ENCODE peak calls at places on chromosomes 2 and 18, in four cellular contexts. One of them, this sample, is unnamed.

GRCh38 chr2:144671695-144672094 is 151.8 kb upstream of the ZEB2 start:
- DNase-seq in stimulated activated CD8-positive, alpha-beta memory T cell treated with anti-CD3 and anti-CD28 coated beads, Interleukin-15, amount 100 ng/mL, for 1 hour: no peak
- DNase-seq in activated naive CD8-positive, alpha-beta T cell treated with anti-CD3 and anti-CD28 coated beads, Interleukin-2, amount 50 U/mL, for 24 hours: no peak
- DNase-seq in putamen: no peak
- DNase-seq in this sample: no peak

GRCh38 chr18:22132763-22133162 is 36.6 kb upstream of the GATA6 start:
- DNase-seq in stimulated activated CD8-positive, alpha-beta memory T cell treated with anti-CD3 and anti-CD28 coated beads, Interleukin-15, amount 100 ng/mL, for 1 hour: no peak
- DNase-seq in activated naive CD8-positive, alpha-beta T cell treated with anti-CD3 and anti-CD28 coated beads, Interleukin-2, amount 50 U/mL, for 24 hours: no peak
- DNase-seq in putamen: no peak
- DNase-seq in this sample: no peak

GRCh38 chr2:179953359-179953758 is 53.7 kb downstream of the CWC22 start:
- DNase-seq in stimulated activated CD8-positive, alpha-beta memory T cell treated with anti-CD3 and anti-CD28 coated beads, Interleukin-15, amount 100 ng/mL, for 1 hour: no peak
- DNase-seq in activated naive CD8-positive, alpha-beta T cell treated with anti-CD3 and anti-CD28 coated beads, Interleukin-2, amount 50 U/mL, for 24 hours: no peak
- DNase-seq in putamen: no peak
- DNase-seq in this sample: no peak

GRCh38 chr2:86825728-86826386 is 35.1 kb upstream of the CD8A start:
- DNase-seq in stimulated activated CD8-positive, alpha-beta memory T cell treated with anti-CD3 and anti-CD28 coated beads, Interleukin-15, amount 100 ng/mL, for 1 hour: no peak
- DNase-seq in activated naive CD8-positive, alpha-beta T cell treated with anti-CD3 and anti-CD28 coated beads, Interleukin-2, amount 50 U/mL, for 24 hours: peak
- DNase-seq in putamen: no peak
- DNase-seq in this sample: peak

GRCh38 chr2:26612522-26613240 is 28.5 kb downstream of the CIB4 start:
- DNase-seq in stimulated activated CD8-positive, alpha-beta memory T cell treated with anti-CD3 and anti-CD28 coated beads, Interleukin-15, amount 100 ng/mL, for 1 hour: no peak
- DNase-seq in activated naive CD8-positive, alpha-beta T cell treated with anti-CD3 and anti-CD28 coated beads, Interleukin-2, amount 50 U/mL, for 24 hours: no peak
- DNase-seq in putamen: peak
- DNase-seq in this sample: no peak

GRCh38 chr2:33728106-33728505 is 129.0 kb upstream of the FAM98A start:
- DNase-seq in stimulated activated CD8-positive, alpha-beta memory T cell treated with anti-CD3 and anti-CD28 coated beads, Interleukin-15, amount 100 ng/mL, for 1 hour: no peak
- DNase-seq in activated naive CD8-positive, alpha-beta T cell treated with anti-CD3 and anti-CD28 coated beads, Interleukin-2, amount 50 U/mL, for 24 hours: no peak
- DNase-seq in putamen: no peak
- DNase-seq in this sample: no peak

GRCh38 chr2:232328516-232329460 is 49.8 kb upstream of the ALPP start:
- DNase-seq in stimulated activated CD8-positive, alpha-beta memory T cell treated with anti-CD3 and anti-CD28 coated beads, Interleukin-15, amount 100 ng/mL, for 1 hour: no peak
- DNase-seq in activated naive CD8-positive, alpha-beta T cell treated with anti-CD3 and anti-CD28 coated beads, Interleukin-2, amount 50 U/mL, for 24 hours: no peak
- DNase-seq in putamen: no peak
- DNase-seq in this sample: no peak

GRCh38 chr2:54384301-54385035 is 71.7 kb upstream of the SPTBN1 start:
- DNase-seq in stimulated activated CD8-positive, alpha-beta memory T cell treated with anti-CD3 and anti-CD28 coated beads, Interleukin-15, amount 100 ng/mL, for 1 hour: no peak
- DNase-seq in activated naive CD8-positive, alpha-beta T cell treated with anti-CD3 and anti-CD28 coated beads, Interleukin-2, amount 50 U/mL, for 24 hours: no peak
- DNase-seq in putamen: peak
- DNase-seq in this sample: no peak

GRCh38 chr2:23287250-23287704 is 97.7 kb upstream of the KLHL29 start:
- DNase-seq in stimulated activated CD8-positive, alpha-beta memory T cell treated with anti-CD3 and anti-CD28 coated beads, Interleukin-15, amount 100 ng/mL, for 1 hour: no peak
- DNase-seq in activated naive CD8-positive, alpha-beta T cell treated with anti-CD3 and anti-CD28 coated beads, Interleukin-2, amount 50 U/mL, for 24 hours: no peak
- DNase-seq in putamen: no peak
- DNase-seq in this sample: no peak

GRCh38 chr18:79625924-79626561 is 53.6 kb upstream of the CTDP1 start:
- DNase-seq in stimulated activated CD8-positive, alpha-beta memory T cell treated with anti-CD3 and anti-CD28 coated beads, Interleukin-15, amount 100 ng/mL, for 1 hour: no peak
- DNase-seq in activated naive CD8-positive, alpha-beta T cell treated with anti-CD3 and anti-CD28 coated beads, Interleukin-2, amount 50 U/mL, for 24 hours: no peak
- DNase-seq in putamen: no peak
- DNase-seq in this sample: no peak

GRCh38 chr2:143878131-143878530 is 641.8 kb downstream of the ZEB2 start:
- DNase-seq in stimulated activated CD8-positive, alpha-beta memory T cell treated with anti-CD3 and anti-CD28 coated beads, Interleukin-15, amount 100 ng/mL, for 1 hour: no peak
- DNase-seq in activated naive CD8-positive, alpha-beta T cell treated with anti-CD3 and anti-CD28 coated beads, Interleukin-2, amount 50 U/mL, for 24 hours: no peak
- DNase-seq in putamen: no peak
- DNase-seq in this sample: no peak

GRCh38 chr2:232875256-232876070 is 5.4 kb downstream of the SNORC start:
- DNase-seq in stimulated activated CD8-positive, alpha-beta memory T cell treated with anti-CD3 and anti-CD28 coated beads, Interleukin-15, amount 100 ng/mL, for 1 hour: no peak
- DNase-seq in activated naive CD8-positive, alpha-beta T cell treated with anti-CD3 and anti-CD28 coated beads, Interleukin-2, amount 50 U/mL, for 24 hours: peak
- DNase-seq in putamen: no peak
- DNase-seq in this sample: no peak

GRCh38 chr2:134344954-134345697 is 91.3 kb downstream of the MGAT5 start:
- DNase-seq in stimulated activated CD8-positive, alpha-beta memory T cell treated with anti-CD3 and anti-CD28 coated beads, Interleukin-15, amount 100 ng/mL, for 1 hour: no peak
- DNase-seq in activated naive CD8-positive, alpha-beta T cell treated with anti-CD3 and anti-CD28 coated beads, Interleukin-2, amount 50 U/mL, for 24 hours: no peak
- DNase-seq in putamen: no peak
- DNase-seq in this sample: no peak

GRCh38 chr18:61992285-61992684 is 99.5 kb upstream of the RNF152 start:
- DNase-seq in stimulated activated CD8-positive, alpha-beta memory T cell treated with anti-CD3 and anti-CD28 coated beads, Interleukin-15, amount 100 ng/mL, for 1 hour: no peak
- DNase-seq in activated naive CD8-positive, alpha-beta T cell treated with anti-CD3 and anti-CD28 coated beads, Interleukin-2, amount 50 U/mL, for 24 hours: no peak
- DNase-seq in putamen: no peak
- DNase-seq in this sample: no peak

GRCh38 chr2:230774348-230774951 is 61.8 kb downstream of the CAB39 start:
- DNase-seq in stimulated activated CD8-positive, alpha-beta memory T cell treated with anti-CD3 and anti-CD28 coated beads, Interleukin-15, amount 100 ng/mL, for 1 hour: no peak
- DNase-seq in activated naive CD8-positive, alpha-beta T cell treated with anti-CD3 and anti-CD28 coated beads, Interleukin-2, amount 50 U/mL, for 24 hours: no peak
- DNase-seq in putamen: no peak
- DNase-seq in this sample: no peak

GRCh38 chr2:29314816-29315571 is 199.8 kb downstream of the CLIP4 start:
- DNase-seq in stimulated activated CD8-positive, alpha-beta memory T cell treated with anti-CD3 and anti-CD28 coated beads, Interleukin-15, amount 100 ng/mL, for 1 hour: peak
- DNase-seq in activated naive CD8-positive, alpha-beta T cell treated with anti-CD3 and anti-CD28 coated beads, Interleukin-2, amount 50 U/mL, for 24 hours: peak
- DNase-seq in putamen: peak
- DNase-seq in this sample: peak

GRCh38 chr2:26000561-26001211 is 18.4 kb upstream of the KIF3C start:
- DNase-seq in stimulated activated CD8-positive, alpha-beta memory T cell treated with anti-CD3 and anti-CD28 coated beads, Interleukin-15, amount 100 ng/mL, for 1 hour: no peak
- DNase-seq in activated naive CD8-positive, alpha-beta T cell treated with anti-CD3 and anti-CD28 coated beads, Interleukin-2, amount 50 U/mL, for 24 hours: no peak
- DNase-seq in putamen: peak
- DNase-seq in this sample: no peak

GRCh38 chr18:9763876-9764605 is 55.9 kb downstream of the RAB31 start:
- DNase-seq in stimulated activated CD8-positive, alpha-beta memory T cell treated with anti-CD3 and anti-CD28 coated beads, Interleukin-15, amount 100 ng/mL, for 1 hour: no peak
- DNase-seq in activated naive CD8-positive, alpha-beta T cell treated with anti-CD3 and anti-CD28 coated beads, Interleukin-2, amount 50 U/mL, for 24 hours: no peak
- DNase-seq in putamen: no peak
- DNase-seq in this sample: no peak

GRCh38 chr2:54366487-54367280 is 89.4 kb upstream of the SPTBN1 start:
- DNase-seq in stimulated activated CD8-positive, alpha-beta memory T cell treated with anti-CD3 and anti-CD28 coated beads, Interleukin-15, amount 100 ng/mL, for 1 hour: no peak
- DNase-seq in activated naive CD8-positive, alpha-beta T cell treated with anti-CD3 and anti-CD28 coated beads, Interleukin-2, amount 50 U/mL, for 24 hours: no peak
- DNase-seq in putamen: no peak
- DNase-seq in this sample: no peak

GRCh38 chr18:27843783-27844415 is 333.0 kb downstream of the CDH2 start:
- DNase-seq in stimulated activated CD8-positive, alpha-beta memory T cell treated with anti-CD3 and anti-CD28 coated beads, Interleukin-15, amount 100 ng/mL, for 1 hour: no peak
- DNase-seq in activated naive CD8-positive, alpha-beta T cell treated with anti-CD3 and anti-CD28 coated beads, Interleukin-2, amount 50 U/mL, for 24 hours: no peak
- DNase-seq in putamen: no peak
- DNase-seq in this sample: peak

GRCh38 chr2:7203056-7203467 is 285.9 kb downstream of the RNF144A start:
- DNase-seq in stimulated activated CD8-positive, alpha-beta memory T cell treated with anti-CD3 and anti-CD28 coated beads, Interleukin-15, amount 100 ng/mL, for 1 hour: peak
- DNase-seq in activated naive CD8-positive, alpha-beta T cell treated with anti-CD3 and anti-CD28 coated beads, Interleukin-2, amount 50 U/mL, for 24 hours: peak
- DNase-seq in putamen: peak
- DNase-seq in this sample: peak

GRCh38 chr2:163469561-163469962 is 266.2 kb downstream of the FIGN start:
- DNase-seq in stimulated activated CD8-positive, alpha-beta memory T cell treated with anti-CD3 and anti-CD28 coated beads, Interleukin-15, amount 100 ng/mL, for 1 hour: no peak
- DNase-seq in activated naive CD8-positive, alpha-beta T cell treated with anti-CD3 and anti-CD28 coated beads, Interleukin-2, amount 50 U/mL, for 24 hours: no peak
- DNase-seq in putamen: peak
- DNase-seq in this sample: no peak

GRCh38 chr2:181683518-181684453 is 3.5 kb upstream of the NEUROD1 start:
- DNase-seq in stimulated activated CD8-positive, alpha-beta memory T cell treated with anti-CD3 and anti-CD28 coated beads, Interleukin-15, amount 100 ng/mL, for 1 hour: no peak
- DNase-seq in activated naive CD8-positive, alpha-beta T cell treated with anti-CD3 and anti-CD28 coated beads, Interleukin-2, amount 50 U/mL, for 24 hours: peak
- DNase-seq in putamen: no peak
- DNase-seq in this sample: no peak

GRCh38 chr18:26383454-26384270 is 157.4 kb downstream of the TAF4B start:
- DNase-seq in stimulated activated CD8-positive, alpha-beta memory T cell treated with anti-CD3 and anti-CD28 coated beads, Interleukin-15, amount 100 ng/mL, for 1 hour: no peak
- DNase-seq in activated naive CD8-positive, alpha-beta T cell treated with anti-CD3 and anti-CD28 coated beads, Interleukin-2, amount 50 U/mL, for 24 hours: no peak
- DNase-seq in putamen: peak
- DNase-seq in this sample: peak

GRCh38 chr2:46701152-46701551 is 214.5 kb downstream of the MCFD2 start:
- DNase-seq in stimulated activated CD8-positive, alpha-beta memory T cell treated with anti-CD3 and anti-CD28 coated beads, Interleukin-15, amount 100 ng/mL, for 1 hour: no peak
- DNase-seq in activated naive CD8-positive, alpha-beta T cell treated with anti-CD3 and anti-CD28 coated beads, Interleukin-2, amount 50 U/mL, for 24 hours: no peak
- DNase-seq in putamen: no peak
- DNase-seq in this sample: no peak

GRCh38 chr2:206728277-206729199 is 10.3 kb upstream of the DYTN start:
- DNase-seq in stimulated activated CD8-positive, alpha-beta memory T cell treated with anti-CD3 and anti-CD28 coated beads, Interleukin-15, amount 100 ng/mL, for 1 hour: no peak
- DNase-seq in activated naive CD8-positive, alpha-beta T cell treated with anti-CD3 and anti-CD28 coated beads, Interleukin-2, amount 50 U/mL, for 24 hours: no peak
- DNase-seq in putamen: peak
- DNase-seq in this sample: no peak

GRCh38 chr2:128342550-128342949 is 23.9 kb upstream of the HS6ST1 start:
- DNase-seq in stimulated activated CD8-positive, alpha-beta memory T cell treated with anti-CD3 and anti-CD28 coated beads, Interleukin-15, amount 100 ng/mL, for 1 hour: no peak
- DNase-seq in activated naive CD8-positive, alpha-beta T cell treated with anti-CD3 and anti-CD28 coated beads, Interleukin-2, amount 50 U/mL, for 24 hours: no peak
- DNase-seq in putamen: no peak
- DNase-seq in this sample: no peak

GRCh38 chr2:219509780-219510511 is 4.3 kb upstream of the ASIC4 start:
- DNase-seq in stimulated activated CD8-positive, alpha-beta memory T cell treated with anti-CD3 and anti-CD28 coated beads, Interleukin-15, amount 100 ng/mL, for 1 hour: peak
- DNase-seq in activated naive CD8-positive, alpha-beta T cell treated with anti-CD3 and anti-CD28 coated beads, Interleukin-2, amount 50 U/mL, for 24 hours: peak
- DNase-seq in putamen: no peak
- DNase-seq in this sample: peak

GRCh38 chr2:234171666-234172065 is 121.2 kb downstream of the SPP2 start:
- DNase-seq in stimulated activated CD8-positive, alpha-beta memory T cell treated with anti-CD3 and anti-CD28 coated beads, Interleukin-15, amount 100 ng/mL, for 1 hour: no peak
- DNase-seq in activated naive CD8-positive, alpha-beta T cell treated with anti-CD3 and anti-CD28 coated beads, Interleukin-2, amount 50 U/mL, for 24 hours: no peak
- DNase-seq in putamen: no peak
- DNase-seq in this sample: no peak

GRCh38 chr2:166494140-166494544 is at the start of gene SCN7A:
- DNase-seq in stimulated activated CD8-positive, alpha-beta memory T cell treated with anti-CD3 and anti-CD28 coated beads, Interleukin-15, amount 100 ng/mL, for 1 hour: no peak
- DNase-seq in activated naive CD8-positive, alpha-beta T cell treated with anti-CD3 and anti-CD28 coated beads, Interleukin-2, amount 50 U/mL, for 24 hours: no peak
- DNase-seq in putamen: no peak
- DNase-seq in this sample: no peak

GRCh38 chr18:42047721-42048120 is 92.7 kb downstream of the PIK3C3 start:
- DNase-seq in stimulated activated CD8-positive, alpha-beta memory T cell treated with anti-CD3 and anti-CD28 coated beads, Interleukin-15, amount 100 ng/mL, for 1 hour: no peak
- DNase-seq in activated naive CD8-positive, alpha-beta T cell treated with anti-CD3 and anti-CD28 coated beads, Interleukin-2, amount 50 U/mL, for 24 hours: no peak
- DNase-seq in putamen: no peak
- DNase-seq in this sample: no peak

This sample was measured in DND-41.